ENCODE peak calls at places on chromosomes 11 and 22, in four cellular contexts. N is K562, C is GM12878, V is GM12891. G is an unnamed sample.

GRCh38 chr22:39144101-39144815 is 8.2 kb downstream of the CBX7 start:
- DNase-seq in V (peak), N (no peak), C (peak), G (no peak)

GRCh38 chr11:6703247-6704063 is 20.3 kb upstream of the MRPL17 start:
- DNase-seq in V (no peak), C (no peak), N (peak), G (peak)

GRCh38 chr11:92846542-92847125 is 122.8 kb upstream of the MTNR1B start:
- DNase-seq in N (no peak), V (no peak), C (no peak), G (no peak)

GRCh38 chr11:71451596-71452353 is 1.2 kb upstream of the NADSYN1 start:
- DNase-seq in C (no peak), V (no peak), N (peak), G (peak)

GRCh38 chr11:107631043-107631442 is 40.1 kb downstream of the ELMOD1 start:
- DNase-seq in V (no peak), N (no peak), C (no peak), G (no peak)

GRCh38 chr11:27722117-27722844 is 22.0 kb upstream of the BDNF start:
- DNase-seq in V (no peak), C (no peak), N (no peak), G (peak)

GRCh38 chr11:11149671-11150459 is 203.2 kb downstream of the CSNK2A3 start:
- DNase-seq in C (no peak), N (no peak), V (no peak), G (no peak)

GRCh38 chr11:6472934-6473333 is 807 bp downstream of the TRIM3 start:
- DNase-seq in C (no peak), N (no peak), V (no peak), G (no peak)

GRCh38 chr11:86069408-86070086 is 663 bp upstream of the PICALM start:
- DNase-seq in V (no peak), N (peak), C (peak), G (peak)

GRCh38 chr11:61806785-61807184 is 10.0 kb downstream of the FADS1 start:
- DNase-seq in N (no peak), V (no peak), C (no peak), G (no peak)
- TF ChIP-seq SPI1 in N (no peak), V (no peak), C (no peak), G (no peak)

DNA sequence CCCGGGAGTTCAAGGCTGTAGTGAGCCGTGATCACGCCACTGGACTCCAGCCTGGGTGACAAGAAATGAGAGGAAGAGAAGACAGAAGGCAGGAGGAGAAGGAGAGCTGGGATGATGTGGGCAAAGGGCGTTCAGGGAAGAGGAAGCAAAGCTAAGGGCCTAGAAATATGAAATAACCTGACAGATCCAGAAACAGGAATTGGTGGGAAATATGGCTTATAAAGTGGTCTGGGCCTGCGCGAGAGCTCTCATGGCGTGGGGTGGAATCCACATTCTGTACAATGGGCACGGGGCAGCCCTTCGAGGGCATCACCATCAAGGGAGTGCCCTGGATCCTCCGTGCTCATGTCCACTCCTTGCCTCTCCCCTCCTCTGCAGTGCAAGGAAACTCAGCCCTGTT is 46.8 kb upstream of the RASSF10 start:
- DNase-seq in N (no peak), V (no peak), C (no peak), G (no peak)
- TF ChIP-seq SPI1 in N (no peak), V (peak), C (peak), G (peak)

GRCh38 chr11:45108070-45109064 is 38.1 kb upstream of the PRDM11 start:
- DNase-seq in C (no peak), V (no peak), N (no peak), G (no peak)
- TF ChIP-seq SPI1 in C (no peak), V (no peak), N (no peak), G (no peak)

GRCh38 chr11:113296447-113297205 is 17.8 kb upstream of the TTC12 start:
- DNase-seq in C (no peak), N (no peak), V (no peak), G (no peak)
- TF ChIP-seq SPI1 in C (no peak), N (no peak), V (no peak), G (no peak)